ENCODE peak calls at places on chromosome 14, in eight cellular contexts. J is glutamatergic neuron, L is NCI-H1694 treated with DMSO at 0.1 percent for 48 hours, C is NCI-H1105, N is NCI-H774, Q is hypothalamus, T is neural crest cell, S is skeletal muscle cell. G is an unnamed sample.

GRCh38 chr14:42140831-42141279 is 534.2 kb downstream of the LRFN5 start:
- DNase-seq in C (no peak), J (no peak), S (peak), Q (no peak), L (no peak), N (no peak), T (no peak), G (no peak)

GRCh38 chr14:26173581-26173980 is 424.3 kb downstream of the NOVA1 start:
- DNase-seq in N (no peak), S (no peak), T (no peak), Q (no peak), L (no peak), C (no peak), J (no peak), G (no peak)

GRCh38 chr14:104855532-104856090 is 9.5 kb upstream of the CEP170B start:
- DNase-seq in Q (no peak), J (no peak), S (no peak), T (no peak), L (no peak), C (no peak), N (no peak), G (no peak)

GRCh38 chr14:59060841-59061240 is 127.6 kb upstream of the DAAM1 start:
- DNase-seq in T (no peak), J (no peak), L (no peak), S (no peak), N (no peak), Q (no peak), C (no peak), G (no peak)

GRCh38 chr14:68762944-68763831 is 29.7 kb downstream of the ZFP36L1 start:
- DNase-seq in S (peak), L (no peak), J (peak), T (no peak), Q (no peak), N (no peak), C (no peak), G (no peak)

GRCh38 chr14:66088661-66089060 is 397.5 kb upstream of the CCDC196 start:
- DNase-seq in T (no peak), L (no peak), N (no peak), S (no peak), C (no peak), Q (no peak), J (no peak), G (no peak)

GRCh38 chr14:99568567-99569560 is 35.1 kb downstream of the CCDC85C start:
- DNase-seq in S (no peak), Q (no peak), T (no peak), L (peak), C (peak), J (no peak), N (peak), G (no peak)

GRCh38 chr14:92143962-92144361 is 22.2 kb downstream of the CPSF2 start:
- DNase-seq in L (no peak), N (no peak), J (no peak), T (no peak), C (no peak), Q (no peak), S (no peak), G (no peak)

GRCh38 chr14:34498684-34499412 is 36.8 kb upstream of the SPTSSA start:
- DNase-seq in S (no peak), T (no peak), Q (no peak), C (peak), J (no peak), N (peak), L (peak), G (no peak)

GRCh38 chr14:89086060-89086382 is 261.6 kb downstream of the TTC8 start:
- DNase-seq in L (no peak), T (no peak), N (no peak), S (no peak), Q (no peak), C (no peak), J (no peak), G (no peak)

GRCh38 chr14:100608586-100609330 is 21.5 kb upstream of the BEGAIN start:
- DNase-seq in T (no peak), Q (no peak), N (no peak), J (no peak), C (no peak), S (no peak), L (no peak), G (no peak)

GRCh38 chr14:44767646-44768173 is 194.0 kb downstream of the KLHL28 start:
- DNase-seq in C (no peak), J (no peak), L (no peak), N (no peak), Q (no peak), S (no peak), T (no peak), G (no peak)

GRCh38 chr14:97584528-97584927 is 787.3 kb downstream of the VRK1 start:
- DNase-seq in J (no peak), T (no peak), N (no peak), S (no peak), L (no peak), C (no peak), Q (no peak), G (no peak)

GRCh38 chr14:68191567-68192321 is 372.2 kb downstream of the RAD51B start:
- DNase-seq in J (no peak), N (no peak), S (peak), C (no peak), Q (no peak), T (no peak), L (no peak), G (no peak)

GRCh38 chr14:75011356-75012097 is 8.8 kb downstream of the EIF2B2 start:
- DNase-seq in T (no peak), C (no peak), J (no peak), S (peak), Q (no peak), N (no peak), L (no peak), G (no peak)

GRCh38 chr14:59013672-59014298 is 174.7 kb upstream of the DAAM1 start:
- DNase-seq in L (no peak), J (no peak), C (no peak), Q (no peak), S (no peak), N (no peak), T (no peak), G (no peak)